ENCODE peak calls at places on chromosomes 6 and 20, in four cellular contexts. B is activated CD8-positive, alpha-beta T cell treated with anti-CD3 and anti-CD28 coated beads, Interleukin-2, amount 10 ng/mL, durations not matched to agents 7 days and 5 days; F is nucleus accumbens; K is H54. V is an unnamed sample.

GRCh38 chr6:130587778-130588520 is 222.1 kb downstream of the TMEM200A start:
- DNase-seq in K (no peak), B (no peak), F (no peak), V (no peak)

GRCh38 chr20:23634985-23635767 is 2.6 kb downstream of the CST3 start:
- DNase-seq in F (no peak), K (no peak), B (no peak), V (no peak)

GRCh38 chr20:856361-856775 is 22.9 kb downstream of the FAM110A start:
- DNase-seq in F (no peak), K (peak), B (peak), V (peak)

GRCh38 chr6:32785781-32786533 is 22.6 kb upstream of the HLA-DQB2 start:
- DNase-seq in K (no peak), B (peak), F (no peak), V (peak)

GRCh38 chr6:126388235-126388634 is 48.3 kb downstream of the CENPW start:
- DNase-seq in K (no peak), B (no peak), F (no peak), V (no peak)

GRCh38 chr20:32485126-32485769 is 99.9 kb downstream of the NOL4L start:
- DNase-seq in K (peak), F (peak), B (peak), V (peak)

GRCh38 chr20:22339091-22339881 is 245.1 kb downstream of the FOXA2 start:
- DNase-seq in B (peak), K (peak), F (peak), V (peak)

GRCh38 chr20:43844778-43845614 is 69.7 kb upstream of the TOX2 start:
- DNase-seq in F (no peak), K (peak), B (no peak), V (peak)

GRCh38 chr6:2626381-2626780 is 124.3 kb downstream of the MYLK4 start:
- DNase-seq in K (no peak), F (no peak), B (no peak), V (no peak)

GRCh38 chr6:13441778-13442177 is 45.6 kb downstream of the GFOD1 start:
- DNase-seq in B (no peak), K (no peak), F (no peak), V (no peak)

GRCh38 chr6:107991939-107992560 is 34.0 kb upstream of the SEC63 start:
- DNase-seq in F (no peak), B (no peak), K (no peak), V (no peak)

GRCh38 chr6:3264356-3264755 is 5.6 kb downstream of the PSMG4 start:
- DNase-seq in F (no peak), K (no peak), B (no peak), V (no peak)

GRCh38 chr6:139248911-139249310 is 42.9 kb downstream of the TXLNB start:
- DNase-seq in B (peak), K (no peak), F (no peak), V (no peak)

GRCh38 chr6:118999494-118999893 is 64.5 kb upstream of the MCM9 start:
- DNase-seq in F (no peak), B (no peak), K (no peak), V (no peak)

GRCh38 chr6:119073307-119074051 is 5.0 kb downstream of the FAM184A start:
- DNase-seq in B (no peak), F (no peak), K (no peak), V (no peak)

GRCh38 chr6:25219147-25219546 is 60.0 kb upstream of the CARMIL1 start:
- DNase-seq in F (no peak), B (no peak), K (no peak), V (no peak)

GRCh38 chr6:100381111-100381510 is 83.6 kb downstream of the SIM1 start:
- DNase-seq in B (no peak), F (no peak), K (no peak), V (no peak)

GRCh38 chr20:53757472-53757913 is 163.9 kb upstream of the ZNF217 start:
- DNase-seq in F (no peak), B (no peak), K (no peak), V (no peak)

GRCh38 chr6:43847741-43848630 is 78.0 kb downstream of the VEGFA start:
- DNase-seq in F (no peak), B (no peak), K (no peak), V (no peak)

GRCh38 chr20:36634342-36634741 is 11.7 kb downstream of the SLA2 start:
- DNase-seq in F (no peak), B (no peak), K (no peak), V (no peak)

V was measured in NCI-H460.